ENCODE peak calls at places on chromosomes 2 and 18, in five cellular contexts. Q is K562, W is H1, J is HepG2, T is GM12878. M is an unnamed sample.

GRCh38 chr18:24922491-24922890 is 429.5 kb downstream of the ZNF521 start:
- DNase-seq in Q (no peak), W (no peak), J (no peak), T (no peak), M (no peak)

GRCh38 chr2:173997269-173997668 is 32.1 kb upstream of the SP3 start:
- DNase-seq in Q (no peak), W (no peak), J (no peak), T (peak), M (no peak)

GRCh38 chr18:78739843-78740677 is 239.6 kb upstream of the SALL3 start:
- DNase-seq in Q (no peak), W (no peak), J (no peak), T (no peak), M (no peak)

GRCh38 chr2:187783446-187783845 is 229.2 kb upstream of the TFPI start:
- DNase-seq in Q (no peak), W (no peak), J (no peak), T (no peak), M (no peak)

GRCh38 chr2:23803275-23803964 is 123.5 kb downstream of the ATAD2B start:
- DNase-seq in Q (no peak), W (no peak), J (no peak), T (no peak), M (no peak)

GRCh38 chr2:10078704-10079191 is 1.5 kb downstream of the CYS1 start:
- DNase-seq in Q (no peak), W (no peak), J (no peak), T (no peak), M (no peak)

GRCh38 chr2:45191096-45191863 is 182.0 kb upstream of the SIX2 start:
- DNase-seq in Q (no peak), W (no peak), J (no peak), T (no peak), M (no peak)

GRCh38 chr2:23900133-23900926 is 26.6 kb downstream of the ATAD2B start:
- DNase-seq in Q (no peak), W (no peak), J (no peak), T (no peak), M (peak)

GRCh38 chr2:37020212-37020886 is 54.0 kb upstream of the STRN start:
- DNase-seq in Q (no peak), W (no peak), J (no peak), T (no peak), M (no peak)

GRCh38 chr2:216538538-216538937 is 39.9 kb downstream of the RPL37A start:
- DNase-seq in Q (no peak), W (no peak), J (no peak), T (no peak), M (no peak)

GRCh38 chr2:72998234-72998651 is 73.3 kb downstream of the SFXN5 start:
- DNase-seq in Q (no peak), W (no peak), J (no peak), T (no peak), M (no peak)

GRCh38 chr2:169328785-169329184 is 33.5 kb downstream of the LRP2 start:
- DNase-seq in Q (no peak), W (no peak), J (no peak), T (no peak), M (no peak)

GRCh38 chr2:102789349-102790085 is 27.7 kb downstream of the TMEM182 start:
- DNase-seq in Q (no peak), W (no peak), J (no peak), T (no peak), M (no peak)

GRCh38 chr2:208175843-208176160 is 12.4 kb upstream of the CRYGA start:
- DNase-seq in Q (no peak), W (no peak), J (no peak), T (no peak), M (no peak)

GRCh38 chr2:8089596-8089995 is 592.3 kb upstream of the ID2 start:
- DNase-seq in Q (no peak), W (no peak), J (no peak), T (no peak), M (no peak)

GRCh38 chr2:60359569-60359968 is 193.9 kb downstream of the BCL11A start:
- DNase-seq in Q (no peak), W (no peak), J (no peak), T (no peak), M (no peak)

GRCh38 chr2:112081262-112081661 is 26.2 kb downstream of the TMEM87B start:
- DNase-seq in Q (no peak), W (no peak), J (no peak), T (no peak), M (no peak)

GRCh38 chr2:121596221-121597080 is 52.8 kb downstream of the CLASP1 start:
- DNase-seq in Q (peak), W (no peak), J (peak), T (peak), M (peak)

GRCh38 chr2:68767996-68768395 is 33.4 kb downstream of the ARHGAP25 start:
- DNase-seq in Q (no peak), W (no peak), J (no peak), T (no peak), M (no peak)

GRCh38 chr2:74020717-74021406 is 36.2 kb downstream of the TET3 start:
- DNase-seq in Q (no peak), W (no peak), J (no peak), T (no peak), M (no peak)

GRCh38 chr18:45006934-45007333 is 326.2 kb downstream of the SETBP1 start:
- DNase-seq in Q (no peak), W (no peak), J (no peak), T (no peak), M (no peak)

GRCh38 chr2:197181491-197181890 is 129.1 kb downstream of the ANKRD44 start:
- DNase-seq in Q (no peak), W (no peak), J (no peak), T (no peak), M (no peak)

GRCh38 chr2:46066591-46066990 is 230.6 kb upstream of the EPAS1 start:
- DNase-seq in Q (no peak), W (no peak), J (no peak), T (no peak), M (no peak)

GRCh38 chr2:191933307-191934105 is 86.6 kb upstream of the CAVIN2 start:
- DNase-seq in Q (no peak), W (no peak), J (no peak), T (peak), M (no peak)

GRCh38 chr2:233418761-233419625 is 64.7 kb downstream of the DGKD start:
- DNase-seq in Q (no peak), W (no peak), J (no peak), T (peak), M (peak)

GRCh38 chr18:42958353-42958752 is 157.1 kb downstream of the RIT2 start:
- DNase-seq in Q (no peak), W (no peak), J (no peak), T (no peak), M (no peak)

GRCh38 chr2:162244559-162245031 is 1.4 kb upstream of the FAP start:
- DNase-seq in Q (no peak), W (no peak), J (no peak), T (no peak), M (peak)

GRCh38 chr2:150410809-150411208 is 76.7 kb downstream of the RND3 start:
- DNase-seq in Q (no peak), W (peak), J (peak), T (no peak), M (no peak)

GRCh38 chr18:13410471-13410870 is 191.9 kb downstream of the LDLRAD4 start:
- DNase-seq in Q (no peak), W (no peak), J (no peak), T (no peak), M (no peak)

GRCh38 chr2:219570924-219571310 is 422 bp downstream of the OBSL1 start:
- DNase-seq in Q (no peak), W (no peak), J (no peak), T (no peak), M (no peak)

GRCh38 chr2:3667151-3667631 is 9.2 kb downstream of the ALLC start:
- DNase-seq in Q (no peak), W (no peak), J (no peak), T (peak), M (no peak)

GRCh38 chr2:136179602-136179975 is 61.6 kb upstream of the CXCR4 start:
- DNase-seq in Q (no peak), W (no peak), J (no peak), T (no peak), M (no peak)

GRCh38 chr2:106886916-106887758 is 1.2 kb upstream of the ST6GAL2 start:
- DNase-seq in Q (no peak), W (peak), J (no peak), T (no peak), M (no peak)

GRCh38 chr2:106890611-106891010 is 4.6 kb upstream of the ST6GAL2 start:
- DNase-seq in Q (no peak), W (no peak), J (no peak), T (no peak), M (no peak)

GRCh38 chr2:106885326-106885725 is 641 bp downstream of the ST6GAL2 start:
- DNase-seq in Q (no peak), W (no peak), J (no peak), T (no peak), M (no peak)

GRCh38 chr2:106882658-106883057 is 3.3 kb downstream of the ST6GAL2 start:
- DNase-seq in Q (no peak), W (no peak), J (no peak), T (no peak), M (no peak)

GRCh38 chr2:106885981-106886915 is at the start of gene ST6GAL2:
- DNase-seq in Q (no peak), W (no peak), J (no peak), T (no peak), M (no peak)
- TF ChIP-seq EZH2 in Q (no peak), W (peak), J (no peak), T (no peak), M (no peak)

DNA sequence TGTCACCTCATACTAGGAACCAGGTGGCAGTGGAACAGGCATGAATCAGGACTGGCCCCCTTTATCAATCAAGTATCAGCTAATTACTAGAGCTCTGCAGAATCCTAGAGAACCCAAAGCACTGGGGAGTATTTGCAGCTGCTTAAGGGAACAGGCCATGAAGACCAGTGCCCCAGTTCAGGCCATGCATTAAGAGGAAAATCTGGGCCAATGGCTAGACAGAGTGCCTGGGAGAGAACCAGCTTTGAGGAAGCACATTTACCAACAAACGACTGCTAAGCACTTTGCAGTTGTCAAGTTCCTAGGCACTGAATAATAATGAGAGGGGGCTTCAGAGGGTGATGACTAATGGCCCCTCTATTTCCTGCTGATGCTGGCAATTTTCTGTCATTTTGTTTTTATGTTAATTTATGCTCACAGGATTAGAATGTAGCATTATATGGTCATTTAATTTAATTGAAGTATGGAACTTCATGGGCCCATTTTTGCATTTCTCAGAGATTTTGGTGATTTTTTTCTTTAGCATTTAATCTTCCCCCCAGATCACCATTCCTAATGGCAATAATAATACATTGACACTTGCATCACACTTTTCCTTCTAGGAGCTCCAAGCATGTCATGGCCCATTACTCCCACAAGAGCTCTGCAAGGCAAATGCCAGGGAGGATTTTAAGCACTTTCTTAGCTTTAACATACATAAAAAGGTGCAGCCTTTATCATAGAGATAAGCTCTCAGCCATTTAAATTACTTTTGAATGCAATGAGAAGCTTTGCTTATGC is 147.7 kb upstream of the SPATS2L start:
- DNase-seq in Q (no peak), W (no peak), J (no peak), T (no peak), M (no peak)
- TF ChIP-seq JUND in Q (no peak), W (no peak), J (no peak), T (no peak), M (no peak)

GRCh38 chr2:239957681-239958181 is 67.4 kb downstream of the NDUFA10 start:
- DNase-seq in Q (no peak), W (no peak), J (no peak), T (no peak), M (no peak)

GRCh38 chr2:239959059-239959971 is 65.8 kb downstream of the NDUFA10 start:
- DNase-seq in Q (no peak), W (no peak), J (no peak), T (no peak), M (no peak)

GRCh38 chr2:239956818-239957261 is 68.3 kb downstream of the NDUFA10 start:
- DNase-seq in Q (no peak), W (no peak), J (no peak), T (no peak), M (no peak)

GRCh38 chr2:239955989-239956817 is 68.9 kb downstream of the NDUFA10 start:
- DNase-seq in Q (no peak), W (no peak), J (no peak), T (no peak), M (no peak)

GRCh38 chr2:239958366-239958765 is 66.8 kb downstream of the NDUFA10 start:
- DNase-seq in Q (no peak), W (no peak), J (no peak), T (no peak), M (no peak)
- TF ChIP-seq EZH2 in Q (no peak), W (no peak), J (no peak), T (no peak), M (no peak)

GRCh38 chr2:177906041-177906718 is 166.4 kb downstream of the PDE11A start:
- DNase-seq in Q (peak), W (peak), J (peak), T (peak), M (peak)

GRCh38 chr2:177909962-177910361 is 162.6 kb downstream of the PDE11A start:
- DNase-seq in Q (no peak), W (no peak), J (peak), T (no peak), M (no peak)

GRCh38 chr2:177908824-177909223 is 163.8 kb downstream of the PDE11A start:
- DNase-seq in Q (no peak), W (no peak), J (no peak), T (no peak), M (no peak)

GRCh38 chr2:177905640-177906039 is 166.9 kb downstream of the PDE11A start:
- DNase-seq in Q (no peak), W (no peak), J (no peak), T (no peak), M (no peak)

DNA sequence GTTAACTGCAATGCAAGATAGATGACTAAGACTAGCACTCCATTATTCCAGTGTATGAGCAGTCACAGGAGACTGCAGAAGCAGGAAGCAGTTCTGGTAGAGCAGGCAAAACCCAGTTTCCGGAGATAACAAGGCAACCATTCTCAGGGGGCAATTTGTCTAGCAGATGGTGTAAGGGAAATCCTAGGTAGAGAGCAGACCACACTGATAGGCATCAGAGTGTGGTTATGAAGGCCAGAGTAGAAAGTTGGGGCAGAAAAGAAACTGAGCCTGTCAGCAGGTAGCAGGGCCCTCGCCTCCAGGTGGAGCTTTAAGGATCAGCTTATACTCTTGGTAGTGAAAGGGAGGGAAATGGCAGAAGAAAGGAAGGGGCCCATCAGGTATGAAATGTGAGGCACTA is 164.4 kb downstream of the PDE11A start:
- DNase-seq in Q (no peak), W (no peak), J (no peak), T (no peak), M (no peak)
- TF ChIP-seq JUND in Q (no peak), W (no peak), J (no peak), T (no peak), M (no peak)

DNA sequence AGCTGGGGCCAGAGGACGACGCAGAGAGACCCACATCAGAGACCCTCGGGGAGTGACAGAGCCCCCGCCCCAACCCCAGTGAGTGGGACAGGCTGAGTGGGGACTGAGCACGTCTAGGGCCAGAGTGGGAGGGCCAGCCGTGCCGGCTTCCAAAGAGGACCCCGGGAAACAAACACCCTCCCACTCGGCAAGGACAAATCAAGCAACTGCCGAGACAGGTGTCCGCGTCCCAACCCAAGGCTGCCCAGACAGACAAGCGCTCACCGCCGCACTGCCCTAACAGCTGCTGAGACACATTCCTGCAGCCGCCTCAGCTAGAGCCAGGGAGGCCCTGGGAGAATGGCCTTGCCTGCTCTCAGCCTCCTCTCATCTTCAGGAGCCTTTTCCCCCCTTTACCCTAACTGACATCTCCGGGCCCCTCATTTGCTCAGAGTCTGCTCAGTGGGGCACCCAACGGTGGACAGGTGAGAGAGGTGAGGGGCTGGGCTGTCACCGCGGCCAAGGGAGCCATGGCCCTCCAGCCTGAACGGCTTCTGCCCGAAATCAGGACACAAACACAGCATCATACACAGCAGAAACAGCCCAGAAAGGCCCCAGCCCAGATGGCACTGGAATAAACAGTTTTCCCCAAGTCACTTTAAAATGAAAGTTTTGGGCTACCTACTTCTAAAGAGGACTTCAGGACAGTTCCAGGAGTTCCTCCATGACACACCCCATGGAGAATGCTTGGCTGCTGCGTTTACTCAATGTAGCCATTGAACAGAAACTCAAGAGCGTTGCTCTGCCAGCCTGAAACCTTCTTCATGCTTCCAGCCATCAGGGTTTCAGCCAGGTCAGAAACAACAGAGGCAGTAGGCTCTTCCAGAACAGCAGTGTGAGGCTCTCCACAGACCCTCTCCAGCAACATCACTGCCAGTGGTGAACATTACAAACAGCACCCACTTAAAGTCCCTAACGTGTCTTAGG is 23.6 kb downstream of the SLC66A2 start:
- DNase-seq in Q (no peak), W (no peak), J (no peak), T (no peak), M (no peak)
- TF ChIP-seq EZH2 in Q (no peak), W (no peak), J (no peak), T (no peak), M (no peak)

GRCh38 chr2:143564419-143564818 is 435.2 kb downstream of the ARHGAP15 start:
- DNase-seq in Q (no peak), W (no peak), J (no peak), T (peak), M (no peak)

GRCh38 chr2:143553261-143553660 is 424.0 kb downstream of the ARHGAP15 start:
- DNase-seq in Q (no peak), W (no peak), J (no peak), T (no peak), M (no peak)

GRCh38 chr2:143558665-143559064 is 429.4 kb downstream of the ARHGAP15 start:
- DNase-seq in Q (no peak), W (no peak), J (no peak), T (no peak), M (no peak)

GRCh38 chr2:143560724-143561123 is 431.5 kb downstream of the ARHGAP15 start:
- DNase-seq in Q (no peak), W (no peak), J (no peak), T (no peak), M (no peak)

DNA sequence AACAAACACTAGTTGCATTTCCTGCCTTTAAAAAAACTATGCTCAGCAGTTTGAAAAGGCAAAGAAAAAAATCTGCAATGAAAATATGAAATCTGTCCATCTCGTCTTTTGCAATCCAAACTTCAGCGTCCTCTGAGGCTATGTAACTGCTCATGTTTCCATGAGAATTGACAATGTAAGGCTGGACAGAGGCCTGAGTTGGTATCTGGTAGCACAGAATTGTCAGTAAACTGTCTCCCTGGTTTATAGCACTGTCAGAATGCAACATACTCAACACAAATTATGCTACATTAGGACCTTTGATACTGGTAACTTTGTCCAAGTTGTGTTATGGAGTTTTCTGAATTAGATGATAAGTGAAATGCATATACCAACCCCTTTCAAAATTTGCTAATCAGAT is 430.0 kb downstream of the ARHGAP15 start:
- DNase-seq in Q (no peak), W (no peak), J (no peak), T (no peak), M (no peak)
- TF ChIP-seq JUND in Q (no peak), W (no peak), J (no peak), T (no peak), M (no peak)

GRCh38 chr2:120587997-120588336 is 147.7 kb upstream of the GLI2 start:
- DNase-seq in Q (no peak), W (no peak), J (no peak), T (no peak), M (no peak)
- TF ChIP-seq EZH2 in Q (no peak), W (no peak), J (no peak), T (no peak), M (no peak)

M was measured in HCT116.